ENCODE peak calls at places on chromosomes 13 and 19, in four cellular contexts. One of them, this sample, is unnamed. For H3K4me1, the result is how much of the 10 kb centered on the place peaks cover.

GRCh38 chr13:75258159-75258782 is 223.7 kb downstream of the TBC1D4 start:
- DNase-seq in BE2C: no peak
- DNase-seq in colonic mucosa: no peak
- DNase-seq in PC-3: peak
- DNase-seq in this sample: no peak

GRCh38 chr13:102291587-102292218 is 110.1 kb downstream of the FGF14 start:
- DNase-seq in BE2C: peak
- DNase-seq in colonic mucosa: no peak
- DNase-seq in PC-3: no peak
- DNase-seq in this sample: no peak

GRCh38 chr19:1468274-1469199 is 10.5 kb downstream of the C19orf25 start:
- DNase-seq in BE2C: no peak
- DNase-seq in PC-3: peak
- DNase-seq in colonic mucosa: no peak
- DNase-seq in this sample: peak

GRCh38 chr19:7394728-7395359 is 46.1 kb downstream of the ARHGEF18 start:
- DNase-seq in BE2C: peak
- DNase-seq in PC-3: peak
- DNase-seq in colonic mucosa: peak
- DNase-seq in this sample: peak

GRCh38 chr13:36224730-36225129 is 10.4 kb upstream of the SOHLH2 start:
- DNase-seq in PC-3: no peak
- DNase-seq in BE2C: no peak
- DNase-seq in colonic mucosa: no peak
- DNase-seq in this sample: no peak

GRCh38 chr13:110894086-110894485 is 20.8 kb downstream of the ANKRD10 start:
- DNase-seq in BE2C: no peak
- DNase-seq in colonic mucosa: no peak
- DNase-seq in PC-3: no peak
- DNase-seq in this sample: no peak

GRCh38 chr13:51714663-51715168 is 89.2 kb downstream of the DHRS12 start:
- DNase-seq in BE2C: no peak
- DNase-seq in colonic mucosa: no peak
- DNase-seq in PC-3: peak
- DNase-seq in this sample: peak

GRCh38 chr13:92967923-92968322 is 258.7 kb upstream of the GPC6 start:
- DNase-seq in BE2C: no peak
- DNase-seq in PC-3: peak
- DNase-seq in colonic mucosa: no peak
- DNase-seq in this sample: no peak

GRCh38 chr19:57850553-57851017 is 926 bp downstream of the ZNF587 start:
- DNase-seq in colonic mucosa: peak
- DNase-seq in BE2C: peak
- DNase-seq in PC-3: peak
- DNase-seq in this sample: peak

GRCh38 chr19:54792814-54793213 is 10.6 kb upstream of the KIR2DL4 start:
- DNase-seq in PC-3: no peak
- DNase-seq in BE2C: no peak
- DNase-seq in colonic mucosa: no peak
- DNase-seq in this sample: no peak

GRCh38 chr19:47776568-47776967 is 1.9 kb upstream of the SELENOW start:
- DNase-seq in PC-3: peak
- DNase-seq in colonic mucosa: peak
- DNase-seq in BE2C: no peak
- DNase-seq in this sample: no peak

GRCh38 chr19:46624958-46625661 is at the start of gene PTGIR:
- DNase-seq in PC-3: no peak
- DNase-seq in BE2C: no peak
- DNase-seq in colonic mucosa: peak
- DNase-seq in this sample: peak

GRCh38 chr13:48831248-48831647 is 144.5 kb upstream of the FNDC3A start:
- DNase-seq in PC-3: no peak
- DNase-seq in colonic mucosa: no peak
- DNase-seq in BE2C: no peak
- DNase-seq in this sample: no peak

GRCh38 chr13:51623473-51623872 is 39.2 kb downstream of the WDFY2 start:
- DNase-seq in colonic mucosa: no peak
- DNase-seq in PC-3: no peak
- DNase-seq in BE2C: no peak
- DNase-seq in this sample: no peak

GRCh38 chr13:49329831-49330545 is 82.3 kb downstream of the CDADC1 start:
- DNase-seq in PC-3: no peak
- DNase-seq in colonic mucosa: no peak
- DNase-seq in BE2C: no peak
- DNase-seq in this sample: no peak

GRCh38 chr19:39500543-39500942 is 1.8 kb downstream of the DLL3 start:
- DNase-seq in colonic mucosa: no peak
- DNase-seq in BE2C: no peak
- DNase-seq in PC-3: no peak
- DNase-seq in this sample: peak

GRCh38 chr13:60699636-60700035 is 302.6 kb downstream of the TDRD3 start:
- DNase-seq in PC-3: no peak
- DNase-seq in colonic mucosa: no peak
- DNase-seq in BE2C: no peak
- DNase-seq in this sample: no peak

GRCh38 chr19:46639356-46640061 is 3.5 kb upstream of the GNG8 start:
- DNase-seq in colonic mucosa: peak
- DNase-seq in PC-3: no peak
- DNase-seq in BE2C: peak
- DNase-seq in this sample: peak

GRCh38 chr19:51803965-51804364 is 9.0 kb downstream of the FPR3 start:
- DNase-seq in PC-3: peak
- DNase-seq in colonic mucosa: no peak
- DNase-seq in BE2C: no peak
- DNase-seq in this sample: no peak

GRCh38 chr19:39919976-39920375 is 14.5 kb downstream of the FCGBP start:
- DNase-seq in BE2C: no peak
- DNase-seq in PC-3: peak
- DNase-seq in colonic mucosa: peak
- DNase-seq in this sample: peak

GRCh38 chr19:43738780-43739211 is 16.0 kb downstream of the SMG9 start:
- DNase-seq in PC-3: no peak
- DNase-seq in colonic mucosa: peak
- DNase-seq in BE2C: no peak
- DNase-seq in this sample: peak

GRCh38 chr13:20495087-20496023 is 30.3 kb downstream of the CRYL1 start:
- DNase-seq in BE2C: peak
- DNase-seq in PC-3: peak
- DNase-seq in colonic mucosa: peak
- DNase-seq in this sample: peak

GRCh38 chr13:40102854-40103253 is 447.4 kb downstream of the COG6 start:
- DNase-seq in PC-3: peak
- DNase-seq in BE2C: no peak
- DNase-seq in colonic mucosa: no peak
- DNase-seq in this sample: peak

GRCh38 chr19:20273376-20273775 is 106.4 kb downstream of the ZNF486 start:
- DNase-seq in colonic mucosa: no peak
- DNase-seq in BE2C: no peak
- DNase-seq in PC-3: no peak
- DNase-seq in this sample: no peak

GRCh38 chr19:44753932-44754742 is 5.6 kb downstream of the BCL3 start:
- DNase-seq in BE2C: peak
- DNase-seq in colonic mucosa: peak
- DNase-seq in PC-3: peak
- DNase-seq in this sample: peak
- H3K4me1 ChIP-seq in BE2C: under half
- H3K4me1 ChIP-seq in colonic mucosa: under half
- H3K4me1 ChIP-seq in PC-3: under half
- H3K4me1 ChIP-seq in this sample: half or more

DNA sequence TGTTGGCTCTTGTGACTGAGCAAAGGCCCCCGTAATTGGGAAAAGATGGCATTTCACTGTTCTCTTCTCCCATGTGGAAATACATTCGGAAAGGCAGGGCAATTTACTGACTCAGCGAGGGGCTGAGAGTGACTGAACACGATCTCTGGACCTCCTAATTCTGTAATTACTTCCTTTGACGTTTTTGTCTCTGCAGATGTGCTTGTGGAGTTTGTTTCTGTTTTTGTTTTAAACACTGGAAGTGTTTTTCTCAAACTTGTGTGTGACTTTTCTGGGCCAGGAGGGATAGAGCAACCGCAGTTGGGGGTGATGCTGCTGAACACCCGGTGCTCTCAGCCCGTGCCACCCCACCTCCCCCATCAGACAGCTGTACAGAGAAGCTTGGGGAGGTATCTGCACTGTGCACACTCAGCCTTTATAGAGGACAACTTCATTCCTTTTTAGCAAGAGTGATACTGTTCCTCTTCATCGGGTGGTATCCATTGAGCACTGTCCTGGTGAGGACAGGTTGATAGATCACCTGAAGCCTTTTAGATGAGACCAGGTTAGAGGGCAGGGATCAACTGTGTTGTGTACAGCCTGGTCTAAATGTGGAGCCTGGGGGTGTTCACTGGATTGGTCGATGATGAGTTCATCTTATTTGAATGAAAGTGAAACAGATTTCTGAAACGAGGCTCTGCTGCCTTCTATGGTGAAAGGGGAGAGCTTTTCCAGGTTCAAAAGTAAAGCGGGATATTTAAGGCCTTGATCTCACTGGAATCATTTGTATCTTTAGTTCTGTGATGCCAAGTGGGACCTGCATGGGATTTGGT is 117.4 kb downstream of the ESD start:
- DNase-seq in PC-3: no peak
- DNase-seq in BE2C: peak
- DNase-seq in colonic mucosa: no peak
- DNase-seq in this sample: peak
- TF ChIP-seq CTCF in PC-3: no peak
- TF ChIP-seq CTCF in BE2C: no peak
- TF ChIP-seq CTCF in colonic mucosa: no peak
- TF ChIP-seq CTCF in this sample: peak

GRCh38 chr13:24040835-24041234 is 119.7 kb upstream of the SPATA13 start:
- DNase-seq in colonic mucosa: no peak
- DNase-seq in BE2C: no peak
- DNase-seq in PC-3: no peak
- DNase-seq in this sample: no peak

GRCh38 chr13:24038846-24039330 is 121.6 kb upstream of the SPATA13 start:
- DNase-seq in colonic mucosa: no peak
- DNase-seq in BE2C: no peak
- DNase-seq in PC-3: peak
- DNase-seq in this sample: peak

GRCh38 chr13:24036115-24036514 is 124.4 kb upstream of the SPATA13 start:
- DNase-seq in colonic mucosa: no peak
- DNase-seq in BE2C: no peak
- DNase-seq in PC-3: no peak
- DNase-seq in this sample: peak

GRCh38 chr13:24039621-24040475 is 120.7 kb upstream of the SPATA13 start:
- DNase-seq in BE2C: no peak
- DNase-seq in PC-3: no peak
- DNase-seq in colonic mucosa: no peak
- DNase-seq in this sample: no peak

DNA sequence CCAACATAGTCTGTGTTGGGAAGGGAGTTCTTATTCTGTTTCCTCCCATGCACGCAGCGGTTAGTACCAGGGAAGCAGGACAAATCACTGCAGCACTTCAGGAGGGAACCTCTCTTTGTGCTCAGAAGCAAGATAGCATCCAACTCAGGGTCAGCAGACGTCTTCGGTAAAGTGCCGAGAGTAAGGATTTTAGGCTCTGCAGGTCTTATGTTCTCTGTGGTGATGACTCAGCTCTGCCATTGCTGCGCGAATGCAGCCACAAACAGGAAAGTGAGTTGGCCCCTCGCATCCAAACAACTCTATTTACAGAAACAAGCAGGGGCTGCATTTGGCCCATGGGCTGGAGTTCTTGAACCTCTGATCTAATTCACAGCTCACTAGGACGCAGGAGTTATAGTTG is 122.1 kb upstream of the SPATA13 start:
- DNase-seq in PC-3: peak
- DNase-seq in BE2C: no peak
- DNase-seq in colonic mucosa: no peak
- DNase-seq in this sample: peak
- H3K4me1 ChIP-seq in PC-3: under half
- H3K4me1 ChIP-seq in BE2C: under half
- H3K4me1 ChIP-seq in colonic mucosa: under half
- H3K4me1 ChIP-seq in this sample: under half

GRCh38 chr19:29834991-29835390 is 23.2 kb downstream of the CCNE1 start:
- DNase-seq in PC-3: peak
- DNase-seq in colonic mucosa: peak
- DNase-seq in BE2C: no peak
- DNase-seq in this sample: peak
- TF ChIP-seq CTCF in PC-3: peak
- TF ChIP-seq CTCF in colonic mucosa: no peak
- TF ChIP-seq CTCF in BE2C: no peak
- TF ChIP-seq CTCF in this sample: peak

DNA sequence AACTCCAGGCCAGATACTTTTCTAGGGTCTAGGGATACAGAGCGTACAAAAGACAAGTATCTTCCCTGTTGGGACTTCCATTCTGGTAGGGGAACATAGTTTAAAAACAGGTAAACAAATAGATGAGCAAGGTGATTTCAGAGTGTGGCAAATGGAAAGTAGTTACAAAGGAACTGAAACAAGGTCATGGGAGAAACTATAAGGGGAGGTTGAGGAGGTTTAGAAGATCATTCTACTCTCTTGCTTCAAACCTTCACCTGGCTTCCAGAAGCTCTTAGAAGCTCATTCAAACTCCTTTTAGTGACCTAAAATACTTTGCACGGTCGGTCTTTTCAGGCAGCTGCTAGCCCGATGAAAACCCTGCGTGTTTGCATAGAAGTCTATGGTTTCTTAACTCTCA is 9.1 kb downstream of the FFAR2 start:
- DNase-seq in PC-3: no peak
- DNase-seq in BE2C: no peak
- DNase-seq in colonic mucosa: no peak
- DNase-seq in this sample: no peak
- H3K4me1 ChIP-seq in PC-3: under half
- H3K4me1 ChIP-seq in BE2C: under half
- H3K4me1 ChIP-seq in colonic mucosa: under half
- H3K4me1 ChIP-seq in this sample: under half

GRCh38 chr13:94192576-94192975 is 286.9 kb downstream of the DCT start:
- DNase-seq in PC-3: peak
- DNase-seq in BE2C: peak
- DNase-seq in colonic mucosa: no peak
- DNase-seq in this sample: no peak
- TF ChIP-seq CTCF in PC-3: peak
- TF ChIP-seq CTCF in BE2C: peak
- TF ChIP-seq CTCF in colonic mucosa: peak
- TF ChIP-seq CTCF in this sample: peak

GRCh38 chr19:12779162-12779993 is 4.0 kb upstream of the HOOK2 start:
- DNase-seq in colonic mucosa: peak
- DNase-seq in PC-3: peak
- DNase-seq in BE2C: peak
- DNase-seq in this sample: peak
- H3K4me1 ChIP-seq in colonic mucosa: under half
- H3K4me1 ChIP-seq in PC-3: under half
- H3K4me1 ChIP-seq in BE2C: under half
- H3K4me1 ChIP-seq in this sample: under half

GRCh38 chr13:38693641-38694040 is 6.8 kb downstream of the FREM2 start:
- DNase-seq in colonic mucosa: no peak
- DNase-seq in BE2C: no peak
- DNase-seq in PC-3: no peak
- DNase-seq in this sample: no peak
- TF ChIP-seq CTCF in colonic mucosa: no peak
- TF ChIP-seq CTCF in BE2C: no peak
- TF ChIP-seq CTCF in PC-3: no peak
- TF ChIP-seq CTCF in this sample: no peak